ENCODE peak calls at places on chromosomes 3 and 15, in ten cellular contexts. One of them, this sample, is unnamed.

GRCh38 chr3:154956815-154957214 is 123.3 kb upstream of the MME start:
- DNase-seq in CD4-positive, alpha-beta T cell: no peak
- DNase-seq in Right ventricle myocardium superior: no peak
- DNase-seq in effector memory CD8-positive, alpha-beta T cell: no peak
- DNase-seq in activated naive CD8-positive, alpha-beta T cell treated with anti-CD3 and anti-CD28 coated beads, Interleukin-2, amount 50 U/mL, for 24 hours: no peak
- DNase-seq in activated CD8-positive, alpha-beta memory T cell treated with anti-CD3 and anti-CD28 coated beads for 48 hours: no peak
- DNase-seq in dermis blood vessel endothelial cell: no peak
- DNase-seq in body of pancreas: no peak
- DNase-seq in hepatic stellate cell: no peak
- DNase-seq in activated T-cell treated with anti-CD3 and anti-CD28 coated beads for 1 hour: no peak
- DNase-seq in this sample: peak; percentile 87

GRCh38 chr3:140599496-140599895 is 78.4 kb upstream of the TRIM42 start:
- DNase-seq in activated T-cell treated with anti-CD3 and anti-CD28 coated beads for 1 hour: no peak
- DNase-seq in Right ventricle myocardium superior: no peak
- DNase-seq in body of pancreas: no peak
- DNase-seq in activated naive CD8-positive, alpha-beta T cell treated with anti-CD3 and anti-CD28 coated beads, Interleukin-2, amount 50 U/mL, for 24 hours: no peak
- DNase-seq in CD4-positive, alpha-beta T cell: no peak
- DNase-seq in activated CD8-positive, alpha-beta memory T cell treated with anti-CD3 and anti-CD28 coated beads for 48 hours: no peak
- DNase-seq in effector memory CD8-positive, alpha-beta T cell: no peak
- DNase-seq in dermis blood vessel endothelial cell: no peak
- DNase-seq in hepatic stellate cell: no peak
- DNase-seq in this sample: no peak

GRCh38 chr3:151168269-151169094 is 34.5 kb downstream of the GPR171 start:
- DNase-seq in dermis blood vessel endothelial cell: peak; percentile 71
- DNase-seq in activated naive CD8-positive, alpha-beta T cell treated with anti-CD3 and anti-CD28 coated beads, Interleukin-2, amount 50 U/mL, for 24 hours: peak; percentile 89
- DNase-seq in activated CD8-positive, alpha-beta memory T cell treated with anti-CD3 and anti-CD28 coated beads for 48 hours: peak; percentile 62
- DNase-seq in hepatic stellate cell: peak; percentile 59
- DNase-seq in effector memory CD8-positive, alpha-beta T cell: peak; percentile 77
- DNase-seq in body of pancreas: peak; percentile 75
- DNase-seq in activated T-cell treated with anti-CD3 and anti-CD28 coated beads for 1 hour: peak; percentile 81
- DNase-seq in Right ventricle myocardium superior: peak; percentile 89
- DNase-seq in CD4-positive, alpha-beta T cell: peak; percentile 86
- DNase-seq in this sample: peak; percentile 49

GRCh38 chr15:92164327-92165000 is 229.2 kb upstream of the ST8SIA2 start:
- DNase-seq in activated T-cell treated with anti-CD3 and anti-CD28 coated beads for 1 hour: no peak
- DNase-seq in activated naive CD8-positive, alpha-beta T cell treated with anti-CD3 and anti-CD28 coated beads, Interleukin-2, amount 50 U/mL, for 24 hours: no peak
- DNase-seq in CD4-positive, alpha-beta T cell: no peak
- DNase-seq in dermis blood vessel endothelial cell: no peak
- DNase-seq in hepatic stellate cell: peak; percentile 21
- DNase-seq in Right ventricle myocardium superior: no peak
- DNase-seq in activated CD8-positive, alpha-beta memory T cell treated with anti-CD3 and anti-CD28 coated beads for 48 hours: no peak
- DNase-seq in effector memory CD8-positive, alpha-beta T cell: no peak
- DNase-seq in body of pancreas: no peak
- DNase-seq in this sample: peak; percentile 49

GRCh38 chr15:57167821-57168395 is 208.4 kb upstream of the CGNL1 start:
- DNase-seq in activated naive CD8-positive, alpha-beta T cell treated with anti-CD3 and anti-CD28 coated beads, Interleukin-2, amount 50 U/mL, for 24 hours: no peak
- DNase-seq in activated CD8-positive, alpha-beta memory T cell treated with anti-CD3 and anti-CD28 coated beads for 48 hours: no peak
- DNase-seq in body of pancreas: no peak
- DNase-seq in Right ventricle myocardium superior: no peak
- DNase-seq in CD4-positive, alpha-beta T cell: no peak
- DNase-seq in hepatic stellate cell: no peak
- DNase-seq in dermis blood vessel endothelial cell: no peak
- DNase-seq in activated T-cell treated with anti-CD3 and anti-CD28 coated beads for 1 hour: no peak
- DNase-seq in effector memory CD8-positive, alpha-beta T cell: no peak
- DNase-seq in this sample: peak; percentile 80

GRCh38 chr3:136955813-136956212 is 2.0 kb upstream of the IL20RB start:
- DNase-seq in body of pancreas: no peak
- DNase-seq in CD4-positive, alpha-beta T cell: no peak
- DNase-seq in effector memory CD8-positive, alpha-beta T cell: no peak
- DNase-seq in dermis blood vessel endothelial cell: peak; percentile 51
- DNase-seq in hepatic stellate cell: peak; percentile 52
- DNase-seq in Right ventricle myocardium superior: no peak
- DNase-seq in activated CD8-positive, alpha-beta memory T cell treated with anti-CD3 and anti-CD28 coated beads for 48 hours: no peak
- DNase-seq in activated naive CD8-positive, alpha-beta T cell treated with anti-CD3 and anti-CD28 coated beads, Interleukin-2, amount 50 U/mL, for 24 hours: no peak
- DNase-seq in activated T-cell treated with anti-CD3 and anti-CD28 coated beads for 1 hour: no peak
- DNase-seq in this sample: peak; percentile 94

GRCh38 chr15:101652098-101652782 is at the start of gene TM2D3:
- DNase-seq in CD4-positive, alpha-beta T cell: peak; percentile 96
- DNase-seq in hepatic stellate cell: peak; percentile 94
- DNase-seq in activated naive CD8-positive, alpha-beta T cell treated with anti-CD3 and anti-CD28 coated beads, Interleukin-2, amount 50 U/mL, for 24 hours: peak; percentile 96
- DNase-seq in Right ventricle myocardium superior: peak; percentile 97
- DNase-seq in dermis blood vessel endothelial cell: peak; percentile 96
- DNase-seq in body of pancreas: peak; percentile 93
- DNase-seq in activated T-cell treated with anti-CD3 and anti-CD28 coated beads for 1 hour: peak; percentile 92
- DNase-seq in effector memory CD8-positive, alpha-beta T cell: peak; percentile 95
- DNase-seq in activated CD8-positive, alpha-beta memory T cell treated with anti-CD3 and anti-CD28 coated beads for 48 hours: peak; percentile 76
- DNase-seq in this sample: peak; percentile 59

GRCh38 chr15:26889298-26889898 is 22.5 kb downstream of the GABRA5 start:
- DNase-seq in dermis blood vessel endothelial cell: peak; percentile 88
- DNase-seq in effector memory CD8-positive, alpha-beta T cell: no peak
- DNase-seq in Right ventricle myocardium superior: no peak
- DNase-seq in activated CD8-positive, alpha-beta memory T cell treated with anti-CD3 and anti-CD28 coated beads for 48 hours: no peak
- DNase-seq in body of pancreas: peak; percentile 67
- DNase-seq in activated naive CD8-positive, alpha-beta T cell treated with anti-CD3 and anti-CD28 coated beads, Interleukin-2, amount 50 U/mL, for 24 hours: peak; percentile 59
- DNase-seq in CD4-positive, alpha-beta T cell: no peak
- DNase-seq in hepatic stellate cell: peak; percentile 35
- DNase-seq in activated T-cell treated with anti-CD3 and anti-CD28 coated beads for 1 hour: peak; percentile 28
- DNase-seq in this sample: peak; percentile 66

GRCh38 chr15:34206016-34206415 is 3.9 kb downstream of the KATNBL1 start:
- DNase-seq in CD4-positive, alpha-beta T cell: no peak
- DNase-seq in hepatic stellate cell: no peak
- DNase-seq in body of pancreas: no peak
- DNase-seq in dermis blood vessel endothelial cell: no peak
- DNase-seq in Right ventricle myocardium superior: no peak
- DNase-seq in activated T-cell treated with anti-CD3 and anti-CD28 coated beads for 1 hour: no peak
- DNase-seq in activated CD8-positive, alpha-beta memory T cell treated with anti-CD3 and anti-CD28 coated beads for 48 hours: no peak
- DNase-seq in effector memory CD8-positive, alpha-beta T cell: no peak
- DNase-seq in activated naive CD8-positive, alpha-beta T cell treated with anti-CD3 and anti-CD28 coated beads, Interleukin-2, amount 50 U/mL, for 24 hours: no peak
- DNase-seq in this sample: peak; percentile 32

GRCh38 chr3:121660356-121661171 is at the start of gene HCLS1:
- DNase-seq in activated T-cell treated with anti-CD3 and anti-CD28 coated beads for 1 hour: peak; percentile 52
- DNase-seq in activated CD8-positive, alpha-beta memory T cell treated with anti-CD3 and anti-CD28 coated beads for 48 hours: peak; percentile 52
- DNase-seq in body of pancreas: no peak
- DNase-seq in CD4-positive, alpha-beta T cell: peak; percentile 71
- DNase-seq in dermis blood vessel endothelial cell: peak; percentile 85
- DNase-seq in effector memory CD8-positive, alpha-beta T cell: peak; percentile 76
- DNase-seq in hepatic stellate cell: no peak
- DNase-seq in activated naive CD8-positive, alpha-beta T cell treated with anti-CD3 and anti-CD28 coated beads, Interleukin-2, amount 50 U/mL, for 24 hours: peak; percentile 71
- DNase-seq in Right ventricle myocardium superior: peak; percentile 69
- DNase-seq in this sample: no peak

GRCh38 chr15:91849180-91849579 is 4.3 kb upstream of the SLCO3A1 start:
- DNase-seq in activated naive CD8-positive, alpha-beta T cell treated with anti-CD3 and anti-CD28 coated beads, Interleukin-2, amount 50 U/mL, for 24 hours: no peak
- DNase-seq in body of pancreas: no peak
- DNase-seq in dermis blood vessel endothelial cell: no peak
- DNase-seq in CD4-positive, alpha-beta T cell: no peak
- DNase-seq in hepatic stellate cell: no peak
- DNase-seq in activated CD8-positive, alpha-beta memory T cell treated with anti-CD3 and anti-CD28 coated beads for 48 hours: no peak
- DNase-seq in Right ventricle myocardium superior: no peak
- DNase-seq in effector memory CD8-positive, alpha-beta T cell: no peak
- DNase-seq in activated T-cell treated with anti-CD3 and anti-CD28 coated beads for 1 hour: no peak
- DNase-seq in this sample: no peak

GRCh38 chr3:66037986-66038369 is 740 bp downstream of the MAGI1 start:
- DNase-seq in activated T-cell treated with anti-CD3 and anti-CD28 coated beads for 1 hour: no peak
- DNase-seq in body of pancreas: peak; percentile 41
- DNase-seq in activated CD8-positive, alpha-beta memory T cell treated with anti-CD3 and anti-CD28 coated beads for 48 hours: no peak
- DNase-seq in effector memory CD8-positive, alpha-beta T cell: no peak
- DNase-seq in activated naive CD8-positive, alpha-beta T cell treated with anti-CD3 and anti-CD28 coated beads, Interleukin-2, amount 50 U/mL, for 24 hours: peak; percentile 10
- DNase-seq in hepatic stellate cell: peak; percentile 19
- DNase-seq in Right ventricle myocardium superior: no peak
- DNase-seq in dermis blood vessel endothelial cell: peak; percentile 28
- DNase-seq in CD4-positive, alpha-beta T cell: no peak
- DNase-seq in this sample: no peak

GRCh38 chr15:49901867-49902775 is 216.9 kb downstream of the ATP8B4 start:
- DNase-seq in Right ventricle myocardium superior: no peak
- DNase-seq in CD4-positive, alpha-beta T cell: no peak
- DNase-seq in effector memory CD8-positive, alpha-beta T cell: no peak
- DNase-seq in activated T-cell treated with anti-CD3 and anti-CD28 coated beads for 1 hour: no peak
- DNase-seq in activated naive CD8-positive, alpha-beta T cell treated with anti-CD3 and anti-CD28 coated beads, Interleukin-2, amount 50 U/mL, for 24 hours: no peak
- DNase-seq in body of pancreas: no peak
- DNase-seq in activated CD8-positive, alpha-beta memory T cell treated with anti-CD3 and anti-CD28 coated beads for 48 hours: no peak
- DNase-seq in dermis blood vessel endothelial cell: no peak
- DNase-seq in hepatic stellate cell: no peak
- DNase-seq in this sample: no peak

GRCh38 chr3:7978104-7978457 is 523.5 kb upstream of the LMCD1 start:
- DNase-seq in Right ventricle myocardium superior: peak; percentile 48
- DNase-seq in activated CD8-positive, alpha-beta memory T cell treated with anti-CD3 and anti-CD28 coated beads for 48 hours: no peak
- DNase-seq in hepatic stellate cell: no peak
- DNase-seq in body of pancreas: no peak
- DNase-seq in effector memory CD8-positive, alpha-beta T cell: no peak
- DNase-seq in activated T-cell treated with anti-CD3 and anti-CD28 coated beads for 1 hour: no peak
- DNase-seq in activated naive CD8-positive, alpha-beta T cell treated with anti-CD3 and anti-CD28 coated beads, Interleukin-2, amount 50 U/mL, for 24 hours: no peak
- DNase-seq in dermis blood vessel endothelial cell: no peak
- DNase-seq in CD4-positive, alpha-beta T cell: no peak
- DNase-seq in this sample: no peak

GRCh38 chr3:192907784-192908183 is 9.9 kb downstream of the MB21D2 start:
- DNase-seq in dermis blood vessel endothelial cell: no peak
- DNase-seq in activated T-cell treated with anti-CD3 and anti-CD28 coated beads for 1 hour: no peak
- DNase-seq in hepatic stellate cell: no peak
- DNase-seq in effector memory CD8-positive, alpha-beta T cell: no peak
- DNase-seq in Right ventricle myocardium superior: no peak
- DNase-seq in activated naive CD8-positive, alpha-beta T cell treated with anti-CD3 and anti-CD28 coated beads, Interleukin-2, amount 50 U/mL, for 24 hours: no peak
- DNase-seq in body of pancreas: no peak
- DNase-seq in CD4-positive, alpha-beta T cell: no peak
- DNase-seq in activated CD8-positive, alpha-beta memory T cell treated with anti-CD3 and anti-CD28 coated beads for 48 hours: no peak
- DNase-seq in this sample: peak; percentile 52

GRCh38 chr3:135967867-135968266 is 2.3 kb downstream of the PPP2R3A start:
- DNase-seq in Right ventricle myocardium superior: no peak
- DNase-seq in dermis blood vessel endothelial cell: no peak
- DNase-seq in activated T-cell treated with anti-CD3 and anti-CD28 coated beads for 1 hour: no peak
- DNase-seq in body of pancreas: no peak
- DNase-seq in activated CD8-positive, alpha-beta memory T cell treated with anti-CD3 and anti-CD28 coated beads for 48 hours: no peak
- DNase-seq in effector memory CD8-positive, alpha-beta T cell: no peak
- DNase-seq in activated naive CD8-positive, alpha-beta T cell treated with anti-CD3 and anti-CD28 coated beads, Interleukin-2, amount 50 U/mL, for 24 hours: no peak
- DNase-seq in CD4-positive, alpha-beta T cell: no peak
- DNase-seq in hepatic stellate cell: no peak
- DNase-seq in this sample: peak; percentile 76

GRCh38 chr3:12944849-12945248 is 103.5 kb upstream of the RPL32 start:
- DNase-seq in Right ventricle myocardium superior: no peak
- DNase-seq in activated naive CD8-positive, alpha-beta T cell treated with anti-CD3 and anti-CD28 coated beads, Interleukin-2, amount 50 U/mL, for 24 hours: no peak
- DNase-seq in effector memory CD8-positive, alpha-beta T cell: no peak
- DNase-seq in hepatic stellate cell: no peak
- DNase-seq in body of pancreas: no peak
- DNase-seq in activated T-cell treated with anti-CD3 and anti-CD28 coated beads for 1 hour: no peak
- DNase-seq in activated CD8-positive, alpha-beta memory T cell treated with anti-CD3 and anti-CD28 coated beads for 48 hours: no peak
- DNase-seq in dermis blood vessel endothelial cell: no peak
- DNase-seq in CD4-positive, alpha-beta T cell: no peak
- DNase-seq in this sample: no peak

GRCh38 chr3:72482589-72483249 is 365.5 kb downstream of the SHQ1 start:
- DNase-seq in effector memory CD8-positive, alpha-beta T cell: peak; percentile 6
- DNase-seq in dermis blood vessel endothelial cell: peak; percentile 92
- DNase-seq in activated T-cell treated with anti-CD3 and anti-CD28 coated beads for 1 hour: peak; percentile 43
- DNase-seq in activated naive CD8-positive, alpha-beta T cell treated with anti-CD3 and anti-CD28 coated beads, Interleukin-2, amount 50 U/mL, for 24 hours: peak; percentile 85
- DNase-seq in CD4-positive, alpha-beta T cell: peak; percentile 63
- DNase-seq in body of pancreas: peak; percentile 77
- DNase-seq in hepatic stellate cell: peak; percentile 46
- DNase-seq in activated CD8-positive, alpha-beta memory T cell treated with anti-CD3 and anti-CD28 coated beads for 48 hours: no peak
- DNase-seq in Right ventricle myocardium superior: peak; percentile 70
- DNase-seq in this sample: peak; percentile 81

GRCh38 chr15:34693053-34693744 is 61.6 kb downstream of the GJD2 start:
- DNase-seq in Right ventricle myocardium superior: no peak
- DNase-seq in body of pancreas: no peak
- DNase-seq in hepatic stellate cell: no peak
- DNase-seq in activated naive CD8-positive, alpha-beta T cell treated with anti-CD3 and anti-CD28 coated beads, Interleukin-2, amount 50 U/mL, for 24 hours: no peak
- DNase-seq in activated CD8-positive, alpha-beta memory T cell treated with anti-CD3 and anti-CD28 coated beads for 48 hours: no peak
- DNase-seq in dermis blood vessel endothelial cell: peak; percentile 51
- DNase-seq in CD4-positive, alpha-beta T cell: no peak
- DNase-seq in activated T-cell treated with anti-CD3 and anti-CD28 coated beads for 1 hour: no peak
- DNase-seq in effector memory CD8-positive, alpha-beta T cell: no peak
- DNase-seq in this sample: peak; percentile 19

GRCh38 chr3:153026026-153026425 is 136.0 kb upstream of the RAP2B start:
- DNase-seq in activated naive CD8-positive, alpha-beta T cell treated with anti-CD3 and anti-CD28 coated beads, Interleukin-2, amount 50 U/mL, for 24 hours: no peak
- DNase-seq in hepatic stellate cell: no peak
- DNase-seq in activated T-cell treated with anti-CD3 and anti-CD28 coated beads for 1 hour: no peak
- DNase-seq in effector memory CD8-positive, alpha-beta T cell: no peak
- DNase-seq in dermis blood vessel endothelial cell: peak; percentile 69
- DNase-seq in CD4-positive, alpha-beta T cell: no peak
- DNase-seq in activated CD8-positive, alpha-beta memory T cell treated with anti-CD3 and anti-CD28 coated beads for 48 hours: no peak
- DNase-seq in Right ventricle myocardium superior: no peak
- DNase-seq in body of pancreas: no peak
- DNase-seq in this sample: peak; percentile 56

GRCh38 chr3:16205156-16205870 is 30.8 kb downstream of the GALNT15 start:
- DNase-seq in CD4-positive, alpha-beta T cell: no peak
- DNase-seq in activated CD8-positive, alpha-beta memory T cell treated with anti-CD3 and anti-CD28 coated beads for 48 hours: no peak
- DNase-seq in Right ventricle myocardium superior: no peak
- DNase-seq in hepatic stellate cell: no peak
- DNase-seq in effector memory CD8-positive, alpha-beta T cell: no peak
- DNase-seq in dermis blood vessel endothelial cell: no peak
- DNase-seq in body of pancreas: no peak
- DNase-seq in activated naive CD8-positive, alpha-beta T cell treated with anti-CD3 and anti-CD28 coated beads, Interleukin-2, amount 50 U/mL, for 24 hours: no peak
- DNase-seq in activated T-cell treated with anti-CD3 and anti-CD28 coated beads for 1 hour: no peak
- DNase-seq in this sample: peak; percentile 90

GRCh38 chr3:191143224-191143623 is 55.8 kb upstream of the OSTN start:
- DNase-seq in dermis blood vessel endothelial cell: peak; percentile 63
- DNase-seq in hepatic stellate cell: no peak
- DNase-seq in Right ventricle myocardium superior: no peak
- DNase-seq in activated CD8-positive, alpha-beta memory T cell treated with anti-CD3 and anti-CD28 coated beads for 48 hours: no peak
- DNase-seq in body of pancreas: no peak
- DNase-seq in activated T-cell treated with anti-CD3 and anti-CD28 coated beads for 1 hour: no peak
- DNase-seq in effector memory CD8-positive, alpha-beta T cell: no peak
- DNase-seq in CD4-positive, alpha-beta T cell: no peak
- DNase-seq in activated naive CD8-positive, alpha-beta T cell treated with anti-CD3 and anti-CD28 coated beads, Interleukin-2, amount 50 U/mL, for 24 hours: no peak
- DNase-seq in this sample: peak; percentile 37

GRCh38 chr3:163785693-163786092 is 1292.6 kb downstream of the SI start:
- DNase-seq in activated T-cell treated with anti-CD3 and anti-CD28 coated beads for 1 hour: no peak
- DNase-seq in activated naive CD8-positive, alpha-beta T cell treated with anti-CD3 and anti-CD28 coated beads, Interleukin-2, amount 50 U/mL, for 24 hours: no peak
- DNase-seq in dermis blood vessel endothelial cell: no peak
- DNase-seq in activated CD8-positive, alpha-beta memory T cell treated with anti-CD3 and anti-CD28 coated beads for 48 hours: no peak
- DNase-seq in hepatic stellate cell: no peak
- DNase-seq in Right ventricle myocardium superior: no peak
- DNase-seq in CD4-positive, alpha-beta T cell: no peak
- DNase-seq in body of pancreas: no peak
- DNase-seq in effector memory CD8-positive, alpha-beta T cell: no peak
- DNase-seq in this sample: no peak

GRCh38 chr3:135109681-135110080 is 314.6 kb downstream of the EPHB1 start:
- DNase-seq in Right ventricle myocardium superior: no peak
- DNase-seq in effector memory CD8-positive, alpha-beta T cell: no peak
- DNase-seq in hepatic stellate cell: no peak
- DNase-seq in activated CD8-positive, alpha-beta memory T cell treated with anti-CD3 and anti-CD28 coated beads for 48 hours: no peak
- DNase-seq in dermis blood vessel endothelial cell: no peak
- DNase-seq in activated naive CD8-positive, alpha-beta T cell treated with anti-CD3 and anti-CD28 coated beads, Interleukin-2, amount 50 U/mL, for 24 hours: no peak
- DNase-seq in CD4-positive, alpha-beta T cell: no peak
- DNase-seq in body of pancreas: no peak
- DNase-seq in activated T-cell treated with anti-CD3 and anti-CD28 coated beads for 1 hour: no peak
- DNase-seq in this sample: no peak

GRCh38 chr15:39594764-39595620 is 14.1 kb downstream of the THBS1 start:
- DNase-seq in hepatic stellate cell: no peak
- DNase-seq in effector memory CD8-positive, alpha-beta T cell: no peak
- DNase-seq in dermis blood vessel endothelial cell: peak; percentile 54
- DNase-seq in Right ventricle myocardium superior: no peak
- DNase-seq in body of pancreas: no peak
- DNase-seq in activated T-cell treated with anti-CD3 and anti-CD28 coated beads for 1 hour: no peak
- DNase-seq in activated CD8-positive, alpha-beta memory T cell treated with anti-CD3 and anti-CD28 coated beads for 48 hours: no peak
- DNase-seq in activated naive CD8-positive, alpha-beta T cell treated with anti-CD3 and anti-CD28 coated beads, Interleukin-2, amount 50 U/mL, for 24 hours: no peak
- DNase-seq in CD4-positive, alpha-beta T cell: no peak
- DNase-seq in this sample: peak; percentile 63

GRCh38 chr15:31318429-31318828 is 8.2 kb upstream of the KLF13 start:
- DNase-seq in effector memory CD8-positive, alpha-beta T cell: no peak
- DNase-seq in activated CD8-positive, alpha-beta memory T cell treated with anti-CD3 and anti-CD28 coated beads for 48 hours: no peak
- DNase-seq in CD4-positive, alpha-beta T cell: no peak
- DNase-seq in dermis blood vessel endothelial cell: no peak
- DNase-seq in activated naive CD8-positive, alpha-beta T cell treated with anti-CD3 and anti-CD28 coated beads, Interleukin-2, amount 50 U/mL, for 24 hours: no peak
- DNase-seq in hepatic stellate cell: no peak
- DNase-seq in Right ventricle myocardium superior: no peak
- DNase-seq in body of pancreas: no peak
- DNase-seq in activated T-cell treated with anti-CD3 and anti-CD28 coated beads for 1 hour: no peak
- DNase-seq in this sample: no peak

GRCh38 chr3:161316006-161316689 is 55.2 kb downstream of the SPTSSB start:
- DNase-seq in hepatic stellate cell: no peak
- DNase-seq in activated naive CD8-positive, alpha-beta T cell treated with anti-CD3 and anti-CD28 coated beads, Interleukin-2, amount 50 U/mL, for 24 hours: no peak
- DNase-seq in dermis blood vessel endothelial cell: peak; percentile 92
- DNase-seq in activated T-cell treated with anti-CD3 and anti-CD28 coated beads for 1 hour: no peak
- DNase-seq in Right ventricle myocardium superior: no peak
- DNase-seq in activated CD8-positive, alpha-beta memory T cell treated with anti-CD3 and anti-CD28 coated beads for 48 hours: no peak
- DNase-seq in effector memory CD8-positive, alpha-beta T cell: no peak
- DNase-seq in body of pancreas: no peak
- DNase-seq in CD4-positive, alpha-beta T cell: no peak
- DNase-seq in this sample: peak; percentile 58

GRCh38 chr3:20182206-20182605 is 3.8 kb downstream of the SGO1 start:
- DNase-seq in hepatic stellate cell: no peak
- DNase-seq in body of pancreas: peak; percentile 52
- DNase-seq in Right ventricle myocardium superior: no peak
- DNase-seq in dermis blood vessel endothelial cell: no peak
- DNase-seq in activated naive CD8-positive, alpha-beta T cell treated with anti-CD3 and anti-CD28 coated beads, Interleukin-2, amount 50 U/mL, for 24 hours: no peak
- DNase-seq in activated T-cell treated with anti-CD3 and anti-CD28 coated beads for 1 hour: no peak
- DNase-seq in effector memory CD8-positive, alpha-beta T cell: no peak
- DNase-seq in CD4-positive, alpha-beta T cell: no peak
- DNase-seq in activated CD8-positive, alpha-beta memory T cell treated with anti-CD3 and anti-CD28 coated beads for 48 hours: no peak
- DNase-seq in this sample: no peak

This sample was measured in renal cortical epithelial cell.